ENCODE peak calls at places on chromosomes 5 and 9, in ten cellular contexts. N is neural progenitor cell, A is RWPE2, Q is pancreas, R is spleen, W is tibial nerve, V is psoas muscle, M is gastrocnemius medialis, K is tibial artery, I is left ventricle myocardium inferior. H is an unnamed sample.

GRCh38 chr5:620586-621180 is 8.5 kb downstream of the CEP72 start:
- DNase-seq in N (no peak), A (peak; percentile 34), Q (peak; percentile 6), R (peak; percentile 53), W (no peak), V (no peak), M (no peak), K (peak; percentile 44), I (no peak), H (peak; percentile 17)

GRCh38 chr9:77257275-77257674 is 79.9 kb downstream of the VPS13A start:
- DNase-seq in N (no peak), A (no peak), Q (no peak), R (no peak), W (no peak), V (no peak), M (no peak), K (no peak), I (no peak), H (no peak)

GRCh38 chr9:88660611-88661010 is 125.6 kb downstream of the NXNL2 start:
- DNase-seq in N (peak; percentile 58), A (no peak), Q (no peak), R (no peak), W (no peak), V (no peak), M (no peak), K (no peak), I (no peak), H (no peak)

GRCh38 chr5:174188300-174188699 is 142.8 kb downstream of the NSG2 start:
- DNase-seq in N (no peak), A (no peak), Q (no peak), R (no peak), W (no peak), V (peak; percentile 53), M (no peak), K (no peak), I (peak; percentile 27), H (peak; percentile 28)

GRCh38 chr5:105168806-105169205 is 1606.2 kb upstream of the NUDT12 start:
- DNase-seq in N (no peak), A (no peak), Q (no peak), R (no peak), W (no peak), V (no peak), M (no peak), K (no peak), I (no peak), H (no peak)

GRCh38 chr5:160547872-160548271 is 126.2 kb downstream of the PTTG1 start:
- DNase-seq in N (no peak), A (no peak), Q (no peak), R (no peak), W (no peak), V (no peak), M (no peak), K (no peak), I (no peak), H (no peak)

GRCh38 chr5:108255468-108255867 is 126.4 kb downstream of the FBXL17 start:
- DNase-seq in N (no peak), A (no peak), Q (no peak), R (no peak), W (no peak), V (no peak), M (no peak), K (no peak), I (no peak), H (no peak)

GRCh38 chr5:157335534-157336422 is 69.9 kb downstream of the CYFIP2 start:
- DNase-seq in N (no peak), A (no peak), Q (no peak), R (no peak), W (peak; percentile 30), V (no peak), M (no peak), K (no peak), I (peak; percentile 32), H (no peak)

GRCh38 chr5:140107312-140108092 is 6.4 kb upstream of the PURA start:
- DNase-seq in N (peak; percentile 92), A (peak; percentile 95), Q (peak; percentile 94), R (peak; percentile 99), W (peak; percentile 79), V (peak; percentile 95), M (peak; percentile 88), K (peak; percentile 95), I (peak; percentile 94), H (peak; percentile 97)

GRCh38 chr5:140109818-140110733 is 3.8 kb upstream of the PURA start:
- DNase-seq in N (no peak), A (no peak), Q (no peak), R (no peak), W (no peak), V (no peak), M (no peak), K (no peak), I (no peak), H (no peak)

GRCh38 chr5:140109050-140109817 is 4.7 kb upstream of the PURA start:
- DNase-seq in N (peak; percentile 63), A (no peak), Q (no peak), R (peak; percentile 73), W (no peak), V (no peak), M (no peak), K (no peak), I (no peak), H (peak; percentile 34)

GRCh38 chr5:140106805-140107311 is 7.1 kb upstream of the PURA start:
- DNase-seq in N (no peak), A (no peak), Q (no peak), R (no peak), W (no peak), V (no peak), M (no peak), K (no peak), I (no peak), H (no peak)

GRCh38 chr5:140108093-140109049 is 5.5 kb upstream of the PURA start:
- DNase-seq in N (peak; percentile 61), A (peak; percentile 66), Q (peak; percentile 50), R (peak; percentile 85), W (no peak), V (peak; percentile 21), M (no peak), K (peak; percentile 69), I (peak; percentile 20), H (peak; percentile 70)
- H3K4me1 ChIP-seq in N (peaks cover 13% of the 10 kb centered on the region), A (peaks cover 21% of the 10 kb centered on the region), Q (peaks cover 17% of the 10 kb centered on the region), R (peaks cover 45% of the 10 kb centered on the region), W (peaks cover 42% of the 10 kb centered on the region), V (peaks cover 49% of the 10 kb centered on the region), M (peaks cover 48% of the 10 kb centered on the region), K (no peaks in the 10 kb centered on the region), I (peaks cover 65% of the 10 kb centered on the region), H (peaks cover 21% of the 10 kb centered on the region)

GRCh38 chr9:4663956-4664355 is 1.9 kb downstream of the PLPP6 start:
- DNase-seq in N (no peak), A (no peak), Q (no peak), R (no peak), W (no peak), V (no peak), M (no peak), K (no peak), I (no peak), H (no peak)

GRCh38 chr9:4668604-4669003 is 2.3 kb upstream of the SPATA6L start:
- DNase-seq in N (no peak), A (no peak), Q (no peak), R (no peak), W (no peak), V (no peak), M (no peak), K (no peak), I (no peak), H (no peak)

GRCh38 chr9:4667681-4668080 is 1.4 kb upstream of the SPATA6L start:
- DNase-seq in N (no peak), A (no peak), Q (no peak), R (no peak), W (no peak), V (no peak), M (no peak), K (no peak), I (no peak), H (no peak)

GRCh38 chr9:4665357-4665756 is 923 bp downstream of the SPATA6L start:
- DNase-seq in N (no peak), A (no peak), Q (no peak), R (no peak), W (no peak), V (no peak), M (no peak), K (no peak), I (no peak), H (no peak)

GRCh38 chr9:4666042-4666699 is at the start of gene SPATA6L:
- DNase-seq in N (peak; percentile 43), A (no peak), Q (peak; percentile 78), R (peak; percentile 91), W (peak; percentile 34), V (peak; percentile 69), M (no peak), K (peak; percentile 79), I (peak; percentile 71), H (peak; percentile 83)
- TF ChIP-seq CTCF in N (peak; percentile 27), A (peak; percentile 21), Q (no peak), R (no peak), W (no peak), V (no peak), M (no peak), K (no peak), I (peak; percentile 24), H (no peak)

GRCh38 chr5:96934695-96935555 is 955 bp upstream of the LNPEP start:
- DNase-seq in N (peak; percentile 95), A (peak; percentile 94), Q (peak; percentile 93), R (peak; percentile 99), W (peak; percentile 80), V (peak; percentile 92), M (peak; percentile 85), K (peak; percentile 95), I (peak; percentile 93), H (peak; percentile 97)

GRCh38 chr5:96932026-96932425 is 3.9 kb upstream of the LNPEP start:
- DNase-seq in N (no peak), A (no peak), Q (no peak), R (no peak), W (no peak), V (no peak), M (no peak), K (no peak), I (no peak), H (no peak)

GRCh38 chr5:96933764-96934163 is 2.1 kb upstream of the LNPEP start:
- DNase-seq in N (no peak), A (no peak), Q (no peak), R (no peak), W (no peak), V (no peak), M (no peak), K (no peak), I (no peak), H (no peak)

GRCh38 chr5:96935556-96936430 is at the start of gene LNPEP:
- DNase-seq in N (peak; percentile 97), A (peak; percentile 99), Q (peak; percentile 97), R (peak; percentile 100), W (peak; percentile 88), V (peak; percentile 96), M (peak; percentile 94), K (peak; percentile 99), I (peak; percentile 96), H (peak; percentile 99)

GRCh38 chr5:96934291-96934694 is 1.6 kb upstream of the LNPEP start:
- DNase-seq in N (peak; percentile 8), A (no peak), Q (no peak), R (no peak), W (no peak), V (no peak), M (no peak), K (no peak), I (no peak), H (no peak)
- H3K4me1 ChIP-seq in N (peaks cover 12% of the 10 kb centered on the region), A (peaks cover 27% of the 10 kb centered on the region), Q (peaks cover 5% of the 10 kb centered on the region), R (peaks cover 46% of the 10 kb centered on the region), W (peaks cover 14% of the 10 kb centered on the region), V (peaks cover 57% of the 10 kb centered on the region), M (peaks cover 54% of the 10 kb centered on the region), K (no peaks in the 10 kb centered on the region), I (peaks cover 81% of the 10 kb centered on the region), H (peaks cover 20% of the 10 kb centered on the region)

DNA sequence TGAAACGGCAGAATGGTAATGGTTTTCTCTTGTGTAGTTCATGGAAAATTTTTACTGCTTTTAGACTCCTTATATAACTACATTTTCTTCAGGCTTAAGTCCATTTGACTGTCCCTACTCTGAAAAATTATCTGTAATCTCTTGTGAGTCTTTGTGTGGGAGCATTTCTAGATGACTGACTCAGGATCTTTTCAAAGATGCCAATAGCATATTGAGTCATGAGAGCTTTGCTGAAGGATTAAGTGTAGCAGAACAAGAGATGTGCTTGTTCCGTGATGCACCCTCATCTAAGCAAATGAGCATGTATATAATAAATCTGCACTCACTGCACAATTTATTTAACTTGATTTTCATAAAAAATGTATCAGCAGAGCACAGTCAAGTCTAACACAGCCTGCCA is 298.7 kb upstream of the CDH6 start:
- DNase-seq in N (no peak), A (no peak), Q (no peak), R (no peak), W (no peak), V (no peak), M (no peak), K (no peak), I (no peak), H (no peak)
- TF ChIP-seq CTCF in N (no peak), A (no peak), Q (no peak), R (no peak), W (no peak), V (no peak), M (no peak), K (no peak), I (no peak), H (no peak)

H was measured in mucosa of descending colon.